ENCODE peak calls at places on chromosomes 5 and 9, in six cellular contexts. One of them, this sample, is unnamed.

GRCh38 chr5:120517607-120518252 is 53.6 kb downstream of the PRR16 start:
- DNase-seq in HEK293T: no peak
- DNase-seq in GM10248: no peak
- DNase-seq in stimulated activated CD4-positive, alpha-beta T cell treated with anti-CD3 and anti-CD28 coated beads, TNF-alpha, amount 100 ng/mL, for 4 hours: no peak
- DNase-seq in Daoy: no peak
- DNase-seq in NCI-H187 treated with DMSO at 0.1 percent for 48 hours: no peak
- DNase-seq in this sample: no peak

GRCh38 chr5:68817696-68818695 is 275.8 kb upstream of the SLC30A5 start:
- DNase-seq in HEK293T: no peak
- DNase-seq in GM10248: no peak
- DNase-seq in stimulated activated CD4-positive, alpha-beta T cell treated with anti-CD3 and anti-CD28 coated beads, TNF-alpha, amount 100 ng/mL, for 4 hours: no peak
- DNase-seq in Daoy: no peak
- DNase-seq in NCI-H187 treated with DMSO at 0.1 percent for 48 hours: no peak
- DNase-seq in this sample: no peak

GRCh38 chr9:98686961-98687855 is 21.5 kb downstream of the GABBR2 start:
- DNase-seq in HEK293T: no peak
- DNase-seq in GM10248: no peak
- DNase-seq in stimulated activated CD4-positive, alpha-beta T cell treated with anti-CD3 and anti-CD28 coated beads, TNF-alpha, amount 100 ng/mL, for 4 hours: no peak
- DNase-seq in Daoy: no peak
- DNase-seq in NCI-H187 treated with DMSO at 0.1 percent for 48 hours: no peak
- DNase-seq in this sample: no peak

GRCh38 chr9:136502940-136503550 is 20.2 kb upstream of the SEC16A start:
- DNase-seq in HEK293T: no peak
- DNase-seq in GM10248: no peak
- DNase-seq in stimulated activated CD4-positive, alpha-beta T cell treated with anti-CD3 and anti-CD28 coated beads, TNF-alpha, amount 100 ng/mL, for 4 hours: no peak
- DNase-seq in Daoy: no peak
- DNase-seq in NCI-H187 treated with DMSO at 0.1 percent for 48 hours: no peak
- DNase-seq in this sample: no peak

GRCh38 chr5:151047814-151048425 is 27.5 kb downstream of the GPX3 start:
- DNase-seq in HEK293T: peak; percentile 48
- DNase-seq in GM10248: peak; percentile 43
- DNase-seq in stimulated activated CD4-positive, alpha-beta T cell treated with anti-CD3 and anti-CD28 coated beads, TNF-alpha, amount 100 ng/mL, for 4 hours: no peak
- DNase-seq in Daoy: no peak
- DNase-seq in NCI-H187 treated with DMSO at 0.1 percent for 48 hours: no peak
- DNase-seq in this sample: no peak

GRCh38 chr5:73748510-73749410 is 122.8 kb downstream of the ARHGEF28 start:
- DNase-seq in HEK293T: no peak
- DNase-seq in GM10248: no peak
- DNase-seq in stimulated activated CD4-positive, alpha-beta T cell treated with anti-CD3 and anti-CD28 coated beads, TNF-alpha, amount 100 ng/mL, for 4 hours: no peak
- DNase-seq in Daoy: no peak
- DNase-seq in NCI-H187 treated with DMSO at 0.1 percent for 48 hours: no peak
- DNase-seq in this sample: no peak

GRCh38 chr9:19405771-19406170 is 3.0 kb upstream of the ACER2 start:
- DNase-seq in HEK293T: no peak
- DNase-seq in GM10248: no peak
- DNase-seq in stimulated activated CD4-positive, alpha-beta T cell treated with anti-CD3 and anti-CD28 coated beads, TNF-alpha, amount 100 ng/mL, for 4 hours: no peak
- DNase-seq in Daoy: no peak
- DNase-seq in NCI-H187 treated with DMSO at 0.1 percent for 48 hours: no peak
- DNase-seq in this sample: no peak

GRCh38 chr9:1606253-1606652 is 408.9 kb upstream of the SMARCA2 start:
- DNase-seq in HEK293T: no peak
- DNase-seq in GM10248: no peak
- DNase-seq in stimulated activated CD4-positive, alpha-beta T cell treated with anti-CD3 and anti-CD28 coated beads, TNF-alpha, amount 100 ng/mL, for 4 hours: no peak
- DNase-seq in Daoy: no peak
- DNase-seq in NCI-H187 treated with DMSO at 0.1 percent for 48 hours: no peak
- DNase-seq in this sample: no peak

GRCh38 chr5:83393467-83393866 is 78.1 kb upstream of the VCAN start:
- DNase-seq in HEK293T: no peak
- DNase-seq in GM10248: no peak
- DNase-seq in stimulated activated CD4-positive, alpha-beta T cell treated with anti-CD3 and anti-CD28 coated beads, TNF-alpha, amount 100 ng/mL, for 4 hours: no peak
- DNase-seq in Daoy: no peak
- DNase-seq in NCI-H187 treated with DMSO at 0.1 percent for 48 hours: no peak
- DNase-seq in this sample: no peak

GRCh38 chr5:135569755-135570452 is 8.9 kb downstream of the CXCL14 start:
- DNase-seq in HEK293T: peak; percentile 72
- DNase-seq in GM10248: no peak
- DNase-seq in stimulated activated CD4-positive, alpha-beta T cell treated with anti-CD3 and anti-CD28 coated beads, TNF-alpha, amount 100 ng/mL, for 4 hours: no peak
- DNase-seq in Daoy: peak; percentile 58
- DNase-seq in NCI-H187 treated with DMSO at 0.1 percent for 48 hours: no peak
- DNase-seq in this sample: no peak

GRCh38 chr5:72818866-72819534 is 2.5 kb downstream of the TNPO1 start:
- DNase-seq in HEK293T: peak; percentile 47
- DNase-seq in GM10248: peak; percentile 38
- DNase-seq in stimulated activated CD4-positive, alpha-beta T cell treated with anti-CD3 and anti-CD28 coated beads, TNF-alpha, amount 100 ng/mL, for 4 hours: peak; percentile 4
- DNase-seq in Daoy: peak; percentile 64
- DNase-seq in NCI-H187 treated with DMSO at 0.1 percent for 48 hours: peak; percentile 86
- DNase-seq in this sample: peak; percentile 27

GRCh38 chr9:73037613-73038012 is 84.8 kb upstream of the ALDH1A1 start:
- DNase-seq in HEK293T: no peak
- DNase-seq in GM10248: no peak
- DNase-seq in stimulated activated CD4-positive, alpha-beta T cell treated with anti-CD3 and anti-CD28 coated beads, TNF-alpha, amount 100 ng/mL, for 4 hours: no peak
- DNase-seq in Daoy: peak; percentile 48
- DNase-seq in NCI-H187 treated with DMSO at 0.1 percent for 48 hours: no peak
- DNase-seq in this sample: no peak

GRCh38 chr9:70073193-70073592 is 29.5 kb downstream of the MAMDC2 start:
- DNase-seq in HEK293T: no peak
- DNase-seq in GM10248: no peak
- DNase-seq in stimulated activated CD4-positive, alpha-beta T cell treated with anti-CD3 and anti-CD28 coated beads, TNF-alpha, amount 100 ng/mL, for 4 hours: no peak
- DNase-seq in Daoy: no peak
- DNase-seq in NCI-H187 treated with DMSO at 0.1 percent for 48 hours: no peak
- DNase-seq in this sample: no peak

GRCh38 chr5:61286446-61287132 is 45.5 kb upstream of the ZSWIM6 start:
- DNase-seq in HEK293T: no peak
- DNase-seq in GM10248: no peak
- DNase-seq in stimulated activated CD4-positive, alpha-beta T cell treated with anti-CD3 and anti-CD28 coated beads, TNF-alpha, amount 100 ng/mL, for 4 hours: no peak
- DNase-seq in Daoy: no peak
- DNase-seq in NCI-H187 treated with DMSO at 0.1 percent for 48 hours: no peak
- DNase-seq in this sample: no peak

GRCh38 chr5:150263801-150264621 is 25.6 kb downstream of the CAMK2A start:
- DNase-seq in HEK293T: no peak
- DNase-seq in GM10248: no peak
- DNase-seq in stimulated activated CD4-positive, alpha-beta T cell treated with anti-CD3 and anti-CD28 coated beads, TNF-alpha, amount 100 ng/mL, for 4 hours: no peak
- DNase-seq in Daoy: peak; percentile 93
- DNase-seq in NCI-H187 treated with DMSO at 0.1 percent for 48 hours: no peak
- DNase-seq in this sample: no peak

GRCh38 chr5:115096034-115096769 is 73.5 kb downstream of the TRIM36 start:
- DNase-seq in HEK293T: no peak
- DNase-seq in GM10248: no peak
- DNase-seq in stimulated activated CD4-positive, alpha-beta T cell treated with anti-CD3 and anti-CD28 coated beads, TNF-alpha, amount 100 ng/mL, for 4 hours: no peak
- DNase-seq in Daoy: peak; percentile 35
- DNase-seq in NCI-H187 treated with DMSO at 0.1 percent for 48 hours: no peak
- DNase-seq in this sample: no peak

GRCh38 chr5:36710039-36710438 is 103.6 kb downstream of the SLC1A3 start:
- DNase-seq in HEK293T: no peak
- DNase-seq in GM10248: no peak
- DNase-seq in stimulated activated CD4-positive, alpha-beta T cell treated with anti-CD3 and anti-CD28 coated beads, TNF-alpha, amount 100 ng/mL, for 4 hours: no peak
- DNase-seq in Daoy: no peak
- DNase-seq in NCI-H187 treated with DMSO at 0.1 percent for 48 hours: no peak
- DNase-seq in this sample: no peak

GRCh38 chr5:151591144-151591819 is at the start of gene FAT2:
- DNase-seq in HEK293T: no peak
- DNase-seq in GM10248: no peak
- DNase-seq in stimulated activated CD4-positive, alpha-beta T cell treated with anti-CD3 and anti-CD28 coated beads, TNF-alpha, amount 100 ng/mL, for 4 hours: no peak
- DNase-seq in Daoy: no peak
- DNase-seq in NCI-H187 treated with DMSO at 0.1 percent for 48 hours: no peak
- DNase-seq in this sample: no peak

GRCh38 chr5:65055938-65056337 is 287.2 kb downstream of the CWC27 start:
- DNase-seq in HEK293T: no peak
- DNase-seq in GM10248: no peak
- DNase-seq in stimulated activated CD4-positive, alpha-beta T cell treated with anti-CD3 and anti-CD28 coated beads, TNF-alpha, amount 100 ng/mL, for 4 hours: no peak
- DNase-seq in Daoy: no peak
- DNase-seq in NCI-H187 treated with DMSO at 0.1 percent for 48 hours: no peak
- DNase-seq in this sample: no peak

GRCh38 chr9:94922691-94923107 is 196.2 kb downstream of the AOPEP start:
- DNase-seq in HEK293T: no peak
- DNase-seq in GM10248: no peak
- DNase-seq in stimulated activated CD4-positive, alpha-beta T cell treated with anti-CD3 and anti-CD28 coated beads, TNF-alpha, amount 100 ng/mL, for 4 hours: no peak
- DNase-seq in Daoy: peak; percentile 47
- DNase-seq in NCI-H187 treated with DMSO at 0.1 percent for 48 hours: no peak
- DNase-seq in this sample: no peak

GRCh38 chr9:6549106-6549505 is 96.4 kb downstream of the GLDC start:
- DNase-seq in HEK293T: no peak
- DNase-seq in GM10248: no peak
- DNase-seq in stimulated activated CD4-positive, alpha-beta T cell treated with anti-CD3 and anti-CD28 coated beads, TNF-alpha, amount 100 ng/mL, for 4 hours: no peak
- DNase-seq in Daoy: no peak
- DNase-seq in NCI-H187 treated with DMSO at 0.1 percent for 48 hours: peak; percentile 53
- DNase-seq in this sample: no peak

GRCh38 chr5:177372534-177372896 is 11.7 kb upstream of the SLC34A1 start:
- DNase-seq in HEK293T: no peak
- DNase-seq in GM10248: no peak
- DNase-seq in stimulated activated CD4-positive, alpha-beta T cell treated with anti-CD3 and anti-CD28 coated beads, TNF-alpha, amount 100 ng/mL, for 4 hours: no peak
- DNase-seq in Daoy: no peak
- DNase-seq in NCI-H187 treated with DMSO at 0.1 percent for 48 hours: no peak
- DNase-seq in this sample: no peak

GRCh38 chr5:31626604-31627234 is 12.2 kb upstream of the PDZD2 start:
- DNase-seq in HEK293T: no peak
- DNase-seq in GM10248: no peak
- DNase-seq in stimulated activated CD4-positive, alpha-beta T cell treated with anti-CD3 and anti-CD28 coated beads, TNF-alpha, amount 100 ng/mL, for 4 hours: no peak
- DNase-seq in Daoy: no peak
- DNase-seq in NCI-H187 treated with DMSO at 0.1 percent for 48 hours: no peak
- DNase-seq in this sample: no peak

GRCh38 chr5:12413585-12413984 is 509.3 kb upstream of the CTNND2 start:
- DNase-seq in HEK293T: no peak
- DNase-seq in GM10248: no peak
- DNase-seq in stimulated activated CD4-positive, alpha-beta T cell treated with anti-CD3 and anti-CD28 coated beads, TNF-alpha, amount 100 ng/mL, for 4 hours: no peak
- DNase-seq in Daoy: no peak
- DNase-seq in NCI-H187 treated with DMSO at 0.1 percent for 48 hours: no peak
- DNase-seq in this sample: no peak

GRCh38 chr9:136255166-136255538 is 9.5 kb upstream of the QSOX2 start:
- DNase-seq in HEK293T: no peak
- DNase-seq in GM10248: no peak
- DNase-seq in stimulated activated CD4-positive, alpha-beta T cell treated with anti-CD3 and anti-CD28 coated beads, TNF-alpha, amount 100 ng/mL, for 4 hours: no peak
- DNase-seq in Daoy: peak; percentile 94
- DNase-seq in NCI-H187 treated with DMSO at 0.1 percent for 48 hours: no peak
- DNase-seq in this sample: no peak

GRCh38 chr9:91835632-91836031 is 114.4 kb downstream of the ROR2 start:
- DNase-seq in HEK293T: no peak
- DNase-seq in GM10248: no peak
- DNase-seq in stimulated activated CD4-positive, alpha-beta T cell treated with anti-CD3 and anti-CD28 coated beads, TNF-alpha, amount 100 ng/mL, for 4 hours: no peak
- DNase-seq in Daoy: no peak
- DNase-seq in NCI-H187 treated with DMSO at 0.1 percent for 48 hours: no peak
- DNase-seq in this sample: no peak

GRCh38 chr5:171579849-171580505 is 160.5 kb downstream of the FGF18 start:
- DNase-seq in HEK293T: no peak
- DNase-seq in GM10248: no peak
- DNase-seq in stimulated activated CD4-positive, alpha-beta T cell treated with anti-CD3 and anti-CD28 coated beads, TNF-alpha, amount 100 ng/mL, for 4 hours: no peak
- DNase-seq in Daoy: no peak
- DNase-seq in NCI-H187 treated with DMSO at 0.1 percent for 48 hours: no peak
- DNase-seq in this sample: no peak

This sample was measured in activated T-helper 9 cell treated with anti-CD3 and anti-CD28 coated beads, Interleukin-2, amount 50 U/mL, for 16 hours.